ENCODE peak calls at places on chromosome 11, in seven cellular contexts. K is brain microvascular endothelial cell, F is heart left ventricle, G is tibial nerve, W is left ventricle myocardium inferior, Z is uterus, M is A549. V is an unnamed sample.

GRCh38 chr11:38089728-38090127 is 1491.7 kb upstream of the RAG2 start:
- DNase-seq in W (no peak), K (peak), F (no peak), G (no peak), M (peak), Z (no peak), V (no peak)

GRCh38 chr11:613369-613968 is 2.3 kb downstream of the IRF7 start:
- DNase-seq in G (peak), K (peak), M (peak), F (peak), Z (peak), W (peak), V (peak)

GRCh38 chr11:88603499-88603898 is 266.0 kb upstream of the CTSC start:
- DNase-seq in Z (no peak), G (no peak), F (no peak), W (no peak), K (no peak), M (no peak), V (no peak)

GRCh38 chr11:116832350-116833290 is 2.9 kb downstream of the APOC3 start:
- DNase-seq in F (no peak), W (no peak), K (no peak), G (no peak), M (no peak), Z (no peak), V (no peak)

GRCh38 chr11:67056640-67057409 is at the start of gene RHOD:
- DNase-seq in Z (peak), M (no peak), W (peak), F (no peak), G (no peak), K (no peak), V (peak)

GRCh38 chr11:9774591-9775392 is 110.9 kb downstream of the SWAP70 start:
- DNase-seq in K (peak), Z (no peak), M (peak), G (no peak), W (no peak), F (no peak), V (no peak)

GRCh38 chr11:60703374-60703773 is 4.0 kb downstream of the MS4A8 start:
- DNase-seq in W (no peak), M (no peak), Z (no peak), G (no peak), F (no peak), K (no peak), V (no peak)

GRCh38 chr11:59918987-59919589 is 19.1 kb upstream of the OOSP1 start:
- DNase-seq in Z (no peak), G (no peak), M (peak), W (no peak), F (no peak), K (peak), V (peak)

GRCh38 chr11:64900774-64901173 is 16.2 kb downstream of the ATG2A start:
- DNase-seq in Z (no peak), W (no peak), K (no peak), M (no peak), F (no peak), G (no peak), V (no peak)

GRCh38 chr11:27421819-27422494 is 50.6 kb downstream of the LGR4 start:
- DNase-seq in M (no peak), G (no peak), K (no peak), W (no peak), F (no peak), Z (no peak), V (no peak)

GRCh38 chr11:17876827-17877226 is 136.0 kb downstream of the SERGEF start:
- DNase-seq in K (no peak), F (no peak), Z (no peak), W (no peak), M (no peak), G (no peak), V (no peak)

GRCh38 chr11:74909363-74909762 is 39.5 kb downstream of the XRRA1 start:
- DNase-seq in Z (no peak), F (no peak), K (no peak), M (no peak), W (no peak), G (no peak), V (no peak)

GRCh38 chr11:125772834-125773505 is 5.7 kb downstream of the PATE2 start:
- DNase-seq in G (no peak), F (no peak), K (peak), W (no peak), M (no peak), Z (no peak), V (no peak)

GRCh38 chr11:32079511-32079910 is 11.4 kb upstream of the RCN1 start:
- DNase-seq in Z (no peak), F (no peak), G (no peak), K (no peak), M (no peak), W (no peak), V (no peak)

GRCh38 chr11:102452461-102453285 is at the start of gene TMEM123:
- DNase-seq in W (peak), M (peak), Z (peak), G (peak), F (peak), K (peak), V (peak)

GRCh38 chr11:46865340-46865739 is 19.3 kb upstream of the CKAP5 start:
- DNase-seq in K (peak), M (no peak), F (no peak), Z (no peak), G (no peak), W (no peak), V (no peak)

GRCh38 chr11:96014234-96014633 is 90.3 kb upstream of the MTMR2 start:
- DNase-seq in K (peak), G (no peak), M (peak), W (no peak), Z (no peak), F (no peak), V (no peak)

GRCh38 chr11:102293873-102294601 is 23.2 kb upstream of the BIRC3 start:
- DNase-seq in W (no peak), F (no peak), Z (no peak), K (peak), M (peak), G (no peak), V (no peak)

GRCh38 chr11:43962383-43962969 is 20.0 kb downstream of the C11orf96 start:
- DNase-seq in K (no peak), M (no peak), Z (no peak), G (no peak), F (no peak), W (no peak), V (no peak)

GRCh38 chr11:73189315-73189714 is 28.8 kb upstream of the P2RY2 start:
- DNase-seq in M (no peak), Z (no peak), K (no peak), F (peak), W (no peak), G (no peak), V (no peak)

GRCh38 chr11:33893711-33894401 is 2.0 kb upstream of the LMO2 start:
- DNase-seq in Z (no peak), M (no peak), W (no peak), G (no peak), F (no peak), K (peak), V (no peak)

GRCh38 chr11:86923993-86924766 is 31.0 kb downstream of the FZD4 start:
- DNase-seq in F (no peak), K (no peak), Z (no peak), M (no peak), G (no peak), W (no peak), V (no peak)

GRCh38 chr11:10457901-10458300 is 2.8 kb downstream of the AMPD3 start:
- DNase-seq in F (no peak), M (no peak), K (no peak), W (no peak), G (no peak), Z (no peak), V (no peak)

GRCh38 chr11:94786264-94787126 is 18.3 kb downstream of the AMOTL1 start:
- DNase-seq in M (peak), K (no peak), F (no peak), G (no peak), Z (no peak), W (no peak), V (no peak)

GRCh38 chr11:12859872-12860657 is 149.1 kb upstream of the RASSF10 start:
- DNase-seq in K (no peak), M (no peak), Z (no peak), W (no peak), F (no peak), G (no peak), V (no peak)

GRCh38 chr11:59221438-59221837 is 8.7 kb upstream of the MPEG1 start:
- DNase-seq in G (no peak), K (peak), Z (no peak), M (peak), W (no peak), F (no peak), V (no peak)

GRCh38 chr11:74577624-74578396 is 14.6 kb upstream of the POLD3 start:
- DNase-seq in F (no peak), G (no peak), M (no peak), Z (no peak), W (no peak), K (no peak), V (no peak)

GRCh38 chr11:36465449-36466163 is 44.5 kb downstream of the TRAF6 start:
- DNase-seq in G (no peak), W (no peak), K (no peak), Z (no peak), F (no peak), M (no peak), V (no peak)

GRCh38 chr11:46982797-46983452 is 46.4 kb downstream of the CSTPP1 start:
- DNase-seq in Z (no peak), M (no peak), W (no peak), F (no peak), K (no peak), G (no peak), V (no peak)

GRCh38 chr11:111408789-111409727 is 30.0 kb upstream of the POU2AF1 start:
- DNase-seq in F (no peak), W (no peak), Z (no peak), G (no peak), K (no peak), M (no peak), V (no peak)

GRCh38 chr11:6251990-6252473 is 7.6 kb upstream of the CCKBR start:
- DNase-seq in K (no peak), G (no peak), W (no peak), M (no peak), Z (no peak), F (no peak), V (peak)

GRCh38 chr11:107780775-107781174 is 68.9 kb upstream of the SLN start:
- DNase-seq in Z (no peak), G (no peak), W (no peak), F (no peak), K (no peak), M (peak), V (no peak)
- TF ChIP-seq CTCF in Z (no peak), G (no peak), W (no peak), F (no peak), K (peak), M (peak), V (no peak)

DNA sequence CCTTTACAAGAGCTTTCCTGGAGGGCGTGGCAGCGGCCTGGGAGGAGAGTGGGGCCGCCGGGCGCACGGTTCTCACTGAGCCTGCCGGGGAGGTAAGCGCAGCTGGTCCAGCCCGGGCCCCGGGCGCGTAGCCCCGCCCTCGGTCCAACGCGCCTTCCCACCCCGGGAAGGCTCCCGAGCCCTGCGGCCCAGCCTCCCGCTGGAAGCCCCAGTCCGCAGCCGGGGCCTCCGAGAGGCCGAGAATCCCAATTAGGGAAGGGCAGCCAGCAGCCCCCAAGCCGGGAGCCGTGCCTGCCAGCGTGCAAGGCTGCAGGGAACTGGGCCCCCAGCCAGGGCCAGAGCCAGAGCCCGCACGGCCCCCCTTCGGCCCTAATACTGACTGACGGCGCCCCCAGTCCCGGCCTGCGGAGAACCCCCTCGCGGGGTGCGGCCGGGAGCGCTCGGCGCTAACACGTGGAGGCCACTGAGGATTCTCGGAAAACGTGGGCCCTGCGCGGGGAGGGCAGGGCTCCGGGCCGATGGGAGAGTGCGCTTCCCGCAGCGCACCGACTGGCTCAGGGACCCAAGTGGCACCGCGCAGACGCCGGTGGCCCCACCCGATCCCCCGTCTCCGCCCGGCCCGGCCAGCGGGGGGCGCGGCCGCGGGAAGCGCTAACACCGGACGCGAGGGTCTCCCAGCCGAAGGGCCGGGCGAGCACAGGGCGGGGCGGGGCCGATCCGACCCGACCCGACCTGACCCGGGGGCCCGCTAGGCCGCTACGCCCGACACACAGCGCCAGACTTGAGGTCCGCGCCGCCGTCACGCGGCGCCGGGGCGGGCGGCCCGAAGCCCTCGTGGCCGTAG is 5.7 kb downstream of the ZFTA start:
- DNase-seq in G (no peak), F (peak), M (no peak), Z (peak), K (no peak), W (peak), V (peak)
- TF ChIP-seq CTCF in G (peak), F (no peak), M (no peak), Z (peak), K (no peak), W (peak), V (peak)

GRCh38 chr11:20443596-20443995 is 56.1 kb downstream of the PRMT3 start:
- DNase-seq in K (no peak), M (peak), F (no peak), W (no peak), Z (no peak), G (no peak), V (no peak)
- TF ChIP-seq CTCF in K (peak), M (peak), F (peak), W (peak), Z (no peak), G (no peak), V (no peak)

GRCh38 chr11:130582176-130582575 is 133.7 kb downstream of the ADAMTS15 start:
- DNase-seq in Z (no peak), F (no peak), M (no peak), G (no peak), K (no peak), W (no peak), V (no peak)
- TF ChIP-seq CTCF in Z (no peak), F (no peak), M (no peak), G (no peak), K (no peak), W (no peak), V (no peak)

GRCh38 chr11:71372693-71373657 is 75.2 kb downstream of the DHCR7 start:
- DNase-seq in W (no peak), K (peak), F (no peak), Z (no peak), M (peak), G (no peak), V (no peak)
- TF ChIP-seq CTCF in W (peak), K (peak), F (no peak), Z (no peak), M (peak), G (no peak), V (peak)

GRCh38 chr11:115642660-115643059 is 138.4 kb upstream of the CADM1 start:
- DNase-seq in G (no peak), F (no peak), W (no peak), K (no peak), Z (no peak), M (no peak), V (no peak)

GRCh38 chr11:115632061-115632460 is 127.8 kb upstream of the CADM1 start:
- DNase-seq in K (no peak), M (no peak), G (no peak), F (no peak), Z (no peak), W (no peak), V (no peak)

GRCh38 chr11:115643491-115643995 is 139.3 kb upstream of the CADM1 start:
- DNase-seq in K (no peak), G (no peak), F (no peak), M (no peak), W (no peak), Z (no peak), V (no peak)

GRCh38 chr11:115636686-115637555 is 132.7 kb upstream of the CADM1 start:
- DNase-seq in M (no peak), G (no peak), F (no peak), W (no peak), K (no peak), Z (no peak), V (no peak)

GRCh38 chr11:115637842-115638241 is 133.6 kb upstream of the CADM1 start:
- DNase-seq in G (no peak), M (no peak), K (no peak), W (no peak), F (no peak), Z (no peak), V (no peak)
- TF ChIP-seq CTCF in G (no peak), M (no peak), K (no peak), W (no peak), F (no peak), Z (no peak), V (no peak)

DNA sequence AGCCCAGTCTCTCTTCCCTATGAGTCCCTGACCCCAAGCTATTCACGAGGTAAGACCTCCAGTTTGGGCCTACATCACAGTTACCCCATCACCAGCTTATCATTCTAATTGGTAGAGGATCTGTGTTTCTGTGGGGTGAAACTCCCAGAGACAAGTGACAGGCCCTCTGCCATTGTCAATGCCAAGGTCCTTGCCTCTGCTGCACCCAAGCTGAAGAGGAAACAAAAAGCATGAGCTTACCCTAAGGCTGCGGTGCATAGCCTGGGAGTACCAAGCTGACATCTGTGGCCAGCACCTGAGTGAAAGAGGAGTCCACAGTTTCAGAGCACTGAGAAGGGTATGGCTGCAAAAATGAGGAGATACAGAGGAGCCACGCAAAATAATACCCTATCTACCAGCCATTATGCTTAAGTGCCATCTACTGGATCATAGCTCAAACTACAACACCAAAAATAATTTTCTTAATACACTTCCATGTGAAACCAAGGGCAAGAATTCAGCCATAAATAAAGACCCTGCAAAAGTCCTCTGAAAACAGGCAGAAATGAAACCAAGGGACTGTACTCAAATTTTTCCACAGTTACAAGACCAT is 62.3 kb upstream of the ANO5 start:
- DNase-seq in W (no peak), F (no peak), M (peak), K (no peak), Z (no peak), G (no peak), V (no peak)
- TF ChIP-seq CTCF in W (peak), F (peak), M (peak), K (no peak), Z (no peak), G (no peak), V (peak)

GRCh38 chr11:78884761-78885160 is 310.1 kb upstream of the NARS2 start:
- DNase-seq in Z (no peak), M (no peak), W (no peak), G (no peak), F (no peak), K (no peak), V (no peak)
- TF ChIP-seq CTCF in Z (no peak), M (no peak), W (no peak), G (no peak), F (no peak), K (no peak), V (no peak)

GRCh38 chr11:133049244-133050019 is 482.9 kb downstream of the OPCML start:
- DNase-seq in W (no peak), Z (no peak), M (no peak), F (no peak), G (no peak), K (no peak), V (no peak)
- TF ChIP-seq CTCF in W (no peak), Z (no peak), M (no peak), F (no peak), G (no peak), K (no peak), V (no peak)